ENCODE peak calls at places on chromosomes 5 and 9, in five cellular contexts. V, I, X, D and J are unnamed samples.

GRCh38 chr9:131697097-131697496 is 42.8 kb downstream of the RAPGEF1 start:
- DNase-seq in V (peak), I (peak), X (no peak), D (peak), J (no peak)

GRCh38 chr5:139862803-139863202 is 67.2 kb downstream of the PSD2 start:
- DNase-seq in V (no peak), I (no peak), X (no peak), D (no peak), J (no peak)

GRCh38 chr9:112180387-112180881 is 5.3 kb upstream of the SUSD1 start:
- DNase-seq in V (no peak), I (no peak), X (no peak), D (no peak), J (no peak)

GRCh38 chr9:93089481-93089991 is 6.5 kb upstream of the CARD19 start:
- DNase-seq in V (no peak), I (peak), X (no peak), D (no peak), J (no peak)

GRCh38 chr5:13354611-13355010 is 589.9 kb downstream of the DNAH5 start:
- DNase-seq in V (peak), I (no peak), X (no peak), D (no peak), J (no peak)

GRCh38 chr9:135070198-135070951 is 17.1 kb upstream of the OLFM1 start:
- DNase-seq in V (no peak), I (peak), X (no peak), D (no peak), J (no peak)

GRCh38 chr5:15592728-15593127 is 92.7 kb downstream of the FBXL7 start:
- DNase-seq in V (no peak), I (no peak), X (no peak), D (no peak), J (no peak)

GRCh38 chr5:113489299-113489698 is 1.0 kb upstream of the MCC start:
- DNase-seq in V (peak), I (no peak), X (peak), D (no peak), J (peak)

GRCh38 chr9:98807070-98807810 is at the start of gene GALNT12:
- DNase-seq in V (no peak), I (peak), X (no peak), D (no peak), J (no peak)

GRCh38 chr5:76473676-76474075 is 70.6 kb downstream of the IQGAP2 start:
- DNase-seq in V (no peak), I (no peak), X (no peak), D (no peak), J (no peak)

GRCh38 chr5:33297760-33298216 is 143.0 kb upstream of the TARS1 start:
- DNase-seq in V (no peak), I (peak), X (no peak), D (no peak), J (no peak)

GRCh38 chr5:55714749-55715148 is 2.6 kb upstream of the SLC38A9 start:
- DNase-seq in V (no peak), I (no peak), X (no peak), D (no peak), J (no peak)

GRCh38 chr5:74382864-74383618 is 257.5 kb downstream of the ENC1 start:
- DNase-seq in V (no peak), I (no peak), X (peak), D (peak), J (no peak)

GRCh38 chr9:87497604-87498045 is at the start of gene DAPK1:
- DNase-seq in V (no peak), I (peak), X (no peak), D (peak), J (no peak)

GRCh38 chr5:175461370-175461769 is 17.0 kb upstream of the SFXN1 start:
- DNase-seq in V (no peak), I (no peak), X (no peak), D (peak), J (no peak)

GRCh38 chr5:119074419-119074818 is 3.5 kb downstream of the DMXL1 start:
- DNase-seq in V (no peak), I (no peak), X (no peak), D (no peak), J (no peak)

GRCh38 chr5:137254153-137254552 is 245.0 kb downstream of the SPOCK1 start:
- DNase-seq in V (no peak), I (no peak), X (peak), D (no peak), J (peak)

DNA sequence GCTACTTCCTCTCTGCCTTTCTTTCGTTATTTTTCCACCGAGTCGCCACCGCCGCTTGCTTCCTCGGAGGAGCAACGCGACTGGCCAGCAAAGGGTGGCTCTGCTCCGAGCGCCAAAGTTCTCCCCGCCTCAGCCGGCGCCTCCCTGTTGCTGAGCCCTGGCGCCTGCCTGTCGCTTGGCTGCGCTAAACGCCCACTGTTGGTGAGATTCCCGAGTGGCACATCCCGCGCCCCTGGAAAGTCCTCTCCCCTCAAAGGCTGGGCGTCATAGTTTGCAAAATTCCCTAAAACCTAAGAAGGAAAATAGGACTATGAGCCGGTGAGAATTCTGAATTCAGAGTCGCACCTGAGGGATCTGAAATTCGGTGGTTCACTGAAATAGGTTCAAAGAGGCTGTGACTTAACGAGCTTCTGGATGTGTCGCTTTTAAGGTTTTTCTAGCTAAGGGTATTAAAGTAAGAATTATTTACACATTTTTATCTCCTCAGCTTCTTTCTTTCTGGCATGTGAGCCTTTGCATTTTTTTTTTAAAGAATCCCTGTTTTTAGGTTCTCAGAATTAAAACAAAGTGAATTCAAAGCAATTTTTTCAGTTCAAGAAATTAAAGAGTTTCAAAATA is at the start of gene GRIN3A:
- DNase-seq in V (no peak), I (peak), X (no peak), D (peak), J (no peak)
- TF ChIP-seq CTCF in V (no peak), I (peak), X (no peak), D (peak), J (no peak)

GRCh38 chr9:104608336-104608735 is 2.9 kb upstream of the OR13C2 start:
- DNase-seq in V (no peak), I (no peak), X (no peak), D (no peak), J (no peak)
- H3K4me3 ChIP-seq in V (no peak), I (no peak), X (no peak), D (no peak), J (no peak)

DNA sequence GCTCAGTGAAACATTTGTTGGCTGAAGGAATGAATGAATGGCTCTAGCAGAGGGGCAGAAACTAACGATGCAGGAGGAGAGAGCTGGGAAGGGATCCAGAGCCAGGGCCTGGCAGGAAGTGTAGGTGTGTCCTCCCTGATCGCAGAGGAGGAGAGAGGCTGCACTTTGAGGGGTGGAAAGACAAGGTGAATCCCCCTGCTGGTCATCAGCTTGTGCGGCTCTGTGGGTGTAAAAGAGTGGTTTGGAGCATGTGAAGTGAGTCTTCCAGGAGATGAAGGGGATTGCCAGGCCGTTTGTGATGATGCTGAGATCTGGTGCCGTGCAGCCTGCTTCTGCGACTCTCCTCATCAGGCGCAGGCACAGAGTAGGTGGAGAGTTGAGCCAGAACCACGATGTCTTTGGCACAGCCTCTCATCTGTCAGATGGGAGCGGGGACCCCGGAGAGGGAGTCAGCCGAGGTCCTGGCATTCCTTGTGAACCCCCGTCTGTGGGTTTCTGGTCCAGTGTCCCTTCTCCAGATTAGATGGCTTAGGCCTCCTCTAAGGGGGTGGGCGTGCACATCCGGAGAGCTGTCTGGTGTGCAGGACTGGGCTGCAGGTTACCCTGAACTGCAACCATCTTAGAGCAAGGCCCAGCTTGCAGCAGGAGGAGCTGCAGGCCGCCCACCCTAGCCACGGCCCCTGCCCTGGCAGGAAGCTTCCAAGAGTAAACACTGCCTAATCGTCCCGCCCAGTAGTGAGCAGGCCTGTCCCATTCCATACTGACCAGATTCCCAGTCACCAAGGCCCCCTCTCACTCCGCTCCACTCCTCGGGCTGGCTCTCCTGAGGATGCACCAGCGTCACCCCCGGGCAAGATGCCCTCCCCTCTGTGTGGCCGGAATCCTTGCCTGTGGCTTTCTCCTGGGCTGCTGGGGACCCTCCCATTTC is at the start of gene ADAMTS13:
- DNase-seq in V (no peak), I (peak), X (no peak), D (no peak), J (no peak)
- TF ChIP-seq CTCF in V (peak), I (peak), X (peak), D (no peak), J (peak)

GRCh38 chr5:149581192-149581861 is at the start of gene ARHGEF37:
- DNase-seq in V (no peak), I (peak), X (no peak), D (peak), J (no peak)

GRCh38 chr5:149581931-149582768 is 852 bp downstream of the ARHGEF37 start:
- DNase-seq in V (no peak), I (peak), X (no peak), D (no peak), J (no peak)

GRCh38 chr5:149578896-149579295 is 2.4 kb upstream of the ARHGEF37 start:
- DNase-seq in V (no peak), I (no peak), X (no peak), D (no peak), J (no peak)

GRCh38 chr5:149583394-149583793 is 2.1 kb downstream of the ARHGEF37 start:
- DNase-seq in V (peak), I (no peak), X (no peak), D (no peak), J (no peak)

DNA sequence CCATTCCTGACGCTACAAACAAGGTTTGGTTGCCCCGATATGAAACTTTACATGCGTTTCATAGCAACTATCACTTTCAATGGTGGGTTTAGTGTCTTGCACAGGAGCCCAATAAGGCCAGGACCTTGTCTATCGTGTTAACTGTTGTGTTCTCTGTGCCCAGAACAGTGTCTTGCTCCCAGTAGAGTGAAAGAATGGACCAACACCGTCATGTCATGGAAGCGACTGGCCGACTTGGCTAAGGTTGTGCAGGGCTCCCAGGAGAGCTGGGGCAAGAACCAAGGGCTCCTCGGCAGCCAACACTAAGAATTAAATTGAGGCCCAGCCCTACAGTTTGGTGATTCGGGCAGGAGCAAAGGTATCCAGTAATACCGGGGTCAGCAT is 498 bp upstream of the ARHGEF37 start:
- DNase-seq in V (no peak), I (no peak), X (no peak), D (no peak), J (no peak)
- H3K4me3 ChIP-seq in V (peak), I (peak), X (peak), D (peak), J (peak)